ENCODE peak calls at places on chromosomes 1 and 21, in four cellular contexts. One of them, this sample, is unnamed.

GRCh38 chr1:162364498-162364897 is 12.2 kb downstream of the SPATA46 start:
- DNase-seq in Karpas-422: no peak
- DNase-seq in RWPE2: no peak
- DNase-seq in NCI-H1105: no peak
- DNase-seq in this sample: no peak

GRCh38 chr21:41367598-41368360 is 6.0 kb downstream of the MX2 start:
- DNase-seq in NCI-H1105: no peak
- DNase-seq in RWPE2: no peak
- DNase-seq in Karpas-422: peak; percentile 85
- DNase-seq in this sample: no peak

GRCh38 chr1:60987904-60988303 is 94.5 kb upstream of the NFIA start:
- DNase-seq in NCI-H1105: no peak
- DNase-seq in Karpas-422: no peak
- DNase-seq in RWPE2: no peak
- DNase-seq in this sample: no peak

GRCh38 chr1:235129774-235130570 is 1.3 kb upstream of the TOMM20 start:
- DNase-seq in NCI-H1105: no peak
- DNase-seq in RWPE2: no peak
- DNase-seq in Karpas-422: no peak
- DNase-seq in this sample: no peak

GRCh38 chr1:209323743-209324142 is 259.8 kb upstream of the CAMK1G start:
- DNase-seq in NCI-H1105: no peak
- DNase-seq in Karpas-422: no peak
- DNase-seq in RWPE2: no peak
- DNase-seq in this sample: no peak

GRCh38 chr1:47679826-47680225 is 242.0 kb downstream of the FOXD2 start:
- DNase-seq in Karpas-422: no peak
- DNase-seq in RWPE2: no peak
- DNase-seq in NCI-H1105: no peak
- DNase-seq in this sample: no peak

GRCh38 chr1:38009088-38009840 is 3.3 kb upstream of the UTP11 start:
- DNase-seq in Karpas-422: no peak
- DNase-seq in RWPE2: no peak
- DNase-seq in NCI-H1105: no peak
- DNase-seq in this sample: peak; percentile 44

GRCh38 chr1:25743164-25744139 is 56.5 kb upstream of the SELENON start:
- DNase-seq in NCI-H1105: no peak
- DNase-seq in Karpas-422: no peak
- DNase-seq in RWPE2: peak; percentile 36
- DNase-seq in this sample: no peak

GRCh38 chr1:15424146-15424667 is 14.0 kb upstream of the CTRC start:
- DNase-seq in RWPE2: no peak
- DNase-seq in NCI-H1105: peak; percentile 85
- DNase-seq in Karpas-422: peak; percentile 40
- DNase-seq in this sample: no peak

GRCh38 chr1:78277253-78277652 is 213.5 kb upstream of the PTGFR start:
- DNase-seq in Karpas-422: no peak
- DNase-seq in RWPE2: no peak
- DNase-seq in NCI-H1105: no peak
- DNase-seq in this sample: no peak

GRCh38 chr21:35506352-35506751 is 457.2 kb upstream of the RUNX1 start:
- DNase-seq in Karpas-422: no peak
- DNase-seq in NCI-H1105: no peak
- DNase-seq in RWPE2: no peak
- DNase-seq in this sample: no peak

GRCh38 chr1:110174961-110175360 is 24.7 kb downstream of the SLC6A17 start:
- DNase-seq in RWPE2: no peak
- DNase-seq in NCI-H1105: no peak
- DNase-seq in Karpas-422: no peak
- DNase-seq in this sample: no peak

GRCh38 chr1:18347559-18347958 is 133.2 kb upstream of the KLHDC7A start:
- DNase-seq in Karpas-422: peak; percentile 47
- DNase-seq in NCI-H1105: no peak
- DNase-seq in RWPE2: no peak
- DNase-seq in this sample: no peak

GRCh38 chr1:21764615-21765423 is 18.1 kb downstream of the USP48 start:
- DNase-seq in RWPE2: peak; percentile 84
- DNase-seq in Karpas-422: no peak
- DNase-seq in NCI-H1105: peak; percentile 28
- DNase-seq in this sample: no peak

GRCh38 chr1:206702803-206703202 is 18.1 kb downstream of the MAPKAPK2 start:
- DNase-seq in Karpas-422: no peak
- DNase-seq in NCI-H1105: no peak
- DNase-seq in RWPE2: no peak
- DNase-seq in this sample: no peak

GRCh38 chr1:196723325-196724185 is 51.1 kb upstream of the CFHR3 start:
- DNase-seq in NCI-H1105: peak; percentile 49
- DNase-seq in Karpas-422: peak; percentile 91
- DNase-seq in RWPE2: no peak
- DNase-seq in this sample: no peak

GRCh38 chr1:31800677-31800967 is 15.2 kb downstream of the SPOCD1 start:
- DNase-seq in Karpas-422: no peak
- DNase-seq in RWPE2: no peak
- DNase-seq in NCI-H1105: no peak
- DNase-seq in this sample: no peak

GRCh38 chr1:3789421-3790300 is 6.6 kb downstream of the LRRC47 start:
- DNase-seq in Karpas-422: no peak
- DNase-seq in NCI-H1105: no peak
- DNase-seq in RWPE2: no peak
- DNase-seq in this sample: no peak

GRCh38 chr1:63968663-63969460 is 195.0 kb downstream of the ROR1 start:
- DNase-seq in NCI-H1105: no peak
- DNase-seq in Karpas-422: no peak
- DNase-seq in RWPE2: no peak
- DNase-seq in this sample: no peak

GRCh38 chr1:88736633-88737248 is 52.7 kb downstream of the PKN2 start:
- DNase-seq in Karpas-422: peak; percentile 71
- DNase-seq in RWPE2: no peak
- DNase-seq in NCI-H1105: no peak
- DNase-seq in this sample: no peak

GRCh38 chr1:169108897-169109560 is 2.5 kb downstream of the ATP1B1 start:
- DNase-seq in RWPE2: no peak
- DNase-seq in Karpas-422: peak; percentile 51
- DNase-seq in NCI-H1105: no peak
- DNase-seq in this sample: no peak

GRCh38 chr1:27009601-27010197 is 3.0 kb downstream of the TENT5B start:
- DNase-seq in Karpas-422: no peak
- DNase-seq in NCI-H1105: no peak
- DNase-seq in RWPE2: peak; percentile 85
- DNase-seq in this sample: no peak

GRCh38 chr1:19329611-19330010 is 17.5 kb downstream of the SLC66A1 start:
- DNase-seq in NCI-H1105: no peak
- DNase-seq in RWPE2: no peak
- DNase-seq in Karpas-422: no peak
- DNase-seq in this sample: no peak

GRCh38 chr1:14945132-14946010 is 208.2 kb upstream of the TMEM51 start:
- DNase-seq in NCI-H1105: no peak
- DNase-seq in RWPE2: no peak
- DNase-seq in Karpas-422: no peak
- DNase-seq in this sample: no peak

GRCh38 chr1:211830055-211830329 is 571 bp downstream of the LPGAT1 start:
- DNase-seq in NCI-H1105: peak; percentile 19
- DNase-seq in Karpas-422: no peak
- DNase-seq in RWPE2: no peak
- DNase-seq in this sample: no peak

GRCh38 chr21:34570315-34570714 is 44.6 kb downstream of the RCAN1 start:
- DNase-seq in RWPE2: no peak
- DNase-seq in Karpas-422: no peak
- DNase-seq in NCI-H1105: no peak
- DNase-seq in this sample: no peak

GRCh38 chr1:23562138-23562819 is 3.0 kb upstream of the ID3 start:
- DNase-seq in NCI-H1105: peak; percentile 98
- DNase-seq in RWPE2: peak; percentile 92
- DNase-seq in Karpas-422: peak; percentile 92
- DNase-seq in this sample: peak; percentile 99

GRCh38 chr1:1013922-1014617 is 773 bp downstream of the ISG15 start:
- DNase-seq in RWPE2: no peak
- DNase-seq in Karpas-422: no peak
- DNase-seq in NCI-H1105: no peak
- DNase-seq in this sample: no peak

GRCh38 chr1:160821627-160822026 is 25.7 kb downstream of the LY9 start:
- DNase-seq in NCI-H1105: no peak
- DNase-seq in RWPE2: no peak
- DNase-seq in Karpas-422: no peak
- DNase-seq in this sample: no peak

GRCh38 chr21:29504751-29505321 is 206.1 kb downstream of the BACH1 start:
- DNase-seq in Karpas-422: no peak
- DNase-seq in NCI-H1105: no peak
- DNase-seq in RWPE2: no peak
- DNase-seq in this sample: no peak

GRCh38 chr1:6438047-6438525 is 13.5 kb downstream of the ESPN start:
- DNase-seq in Karpas-422: peak; percentile 88
- DNase-seq in RWPE2: no peak
- DNase-seq in NCI-H1105: peak; percentile 70
- DNase-seq in this sample: peak; percentile 87

GRCh38 chr21:33640697-33641338 is 723 bp downstream of the CRYZL1 start:
- DNase-seq in NCI-H1105: peak; percentile 37
- DNase-seq in Karpas-422: peak; percentile 66
- DNase-seq in RWPE2: no peak
- DNase-seq in this sample: no peak

GRCh38 chr1:158654570-158654969 is 31.9 kb downstream of the SPTA1 start:
- DNase-seq in RWPE2: no peak
- DNase-seq in Karpas-422: no peak
- DNase-seq in NCI-H1105: no peak
- DNase-seq in this sample: no peak

GRCh38 chr1:44328767-44329416 is 26.2 kb downstream of the ERI3 start:
- DNase-seq in Karpas-422: no peak
- DNase-seq in RWPE2: no peak
- DNase-seq in NCI-H1105: no peak
- DNase-seq in this sample: no peak

GRCh38 chr1:78141522-78142231 is 95.9 kb downstream of the GIPC2 start:
- DNase-seq in RWPE2: no peak
- DNase-seq in Karpas-422: no peak
- DNase-seq in NCI-H1105: no peak
- DNase-seq in this sample: no peak

GRCh38 chr1:84410328-84411107 is 12.2 kb downstream of the DNASE2B start:
- DNase-seq in Karpas-422: no peak
- DNase-seq in NCI-H1105: no peak
- DNase-seq in RWPE2: no peak
- DNase-seq in this sample: no peak

GRCh38 chr1:72845342-72845741 is 563.0 kb upstream of the NEGR1 start:
- DNase-seq in Karpas-422: no peak
- DNase-seq in NCI-H1105: no peak
- DNase-seq in RWPE2: no peak
- DNase-seq in this sample: no peak

GRCh38 chr1:24172598-24172997 is 14.5 kb downstream of the IFNLR1 start:
- DNase-seq in Karpas-422: no peak
- DNase-seq in RWPE2: no peak
- DNase-seq in NCI-H1105: no peak
- DNase-seq in this sample: no peak

GRCh38 chr1:206909167-206909882 is 12.1 kb downstream of the IL24 start:
- DNase-seq in RWPE2: peak; percentile 86
- DNase-seq in NCI-H1105: peak; percentile 89
- DNase-seq in Karpas-422: no peak
- DNase-seq in this sample: no peak

GRCh38 chr1:154539486-154540483 is 18.7 kb downstream of the UBE2Q1 start:
- DNase-seq in RWPE2: no peak
- DNase-seq in Karpas-422: no peak
- DNase-seq in NCI-H1105: no peak
- DNase-seq in this sample: no peak